ENCODE peak calls at places on chromosomes 7 and 10, in ten cellular contexts. One of them, this sample, is unnamed.
A peak's percentile ranks its signal among the peaks of the same experiment; 100 is the strongest.

GRCh38 chr10:24463683-24464426 is 254.9 kb downstream of the KIAA1217 start:
- DNase-seq in upper lobe of right lung: no peak
- DNase-seq in hepatocyte: peak; percentile 66
- DNase-seq in testis: no peak
- DNase-seq in HepG2: no peak
- DNase-seq in gastrocnemius medialis: peak; percentile 47
- DNase-seq in psoas muscle: no peak
- DNase-seq in fibroblast of lung: peak; percentile 94
- DNase-seq in HCT116: no peak
- DNase-seq in small intestine: peak; percentile 90
- DNase-seq in this sample: peak; percentile 63

GRCh38 chr10:73875139-73875475 is 752 bp upstream of the CAMK2G start:
- DNase-seq in upper lobe of right lung: no peak
- DNase-seq in hepatocyte: no peak
- DNase-seq in testis: no peak
- DNase-seq in HepG2: no peak
- DNase-seq in gastrocnemius medialis: no peak
- DNase-seq in psoas muscle: no peak
- DNase-seq in fibroblast of lung: no peak
- DNase-seq in HCT116: no peak
- DNase-seq in small intestine: no peak
- DNase-seq in this sample: no peak

GRCh38 chr10:28089467-28089866 is 90.6 kb upstream of the ODAD2 start:
- DNase-seq in upper lobe of right lung: no peak
- DNase-seq in hepatocyte: no peak
- DNase-seq in testis: no peak
- DNase-seq in HepG2: no peak
- DNase-seq in gastrocnemius medialis: no peak
- DNase-seq in psoas muscle: no peak
- DNase-seq in fibroblast of lung: peak; percentile 80
- DNase-seq in HCT116: peak; percentile 91
- DNase-seq in small intestine: no peak
- DNase-seq in this sample: no peak

GRCh38 chr10:70726909-70727495 is 54.7 kb downstream of the ADAMTS14 start:
- DNase-seq in upper lobe of right lung: no peak
- DNase-seq in hepatocyte: no peak
- DNase-seq in testis: no peak
- DNase-seq in HepG2: no peak
- DNase-seq in gastrocnemius medialis: no peak
- DNase-seq in psoas muscle: no peak
- DNase-seq in fibroblast of lung: no peak
- DNase-seq in HCT116: no peak
- DNase-seq in small intestine: no peak
- DNase-seq in this sample: no peak

GRCh38 chr7:1368150-1368681 is 91.1 kb downstream of the MICALL2 start:
- DNase-seq in upper lobe of right lung: no peak
- DNase-seq in hepatocyte: no peak
- DNase-seq in testis: no peak
- DNase-seq in HepG2: no peak
- DNase-seq in gastrocnemius medialis: no peak
- DNase-seq in psoas muscle: no peak
- DNase-seq in fibroblast of lung: no peak
- DNase-seq in HCT116: no peak
- DNase-seq in small intestine: no peak
- DNase-seq in this sample: no peak

GRCh38 chr10:97466755-97467154 is 20.8 kb downstream of the ZDHHC16 start:
- DNase-seq in upper lobe of right lung: no peak
- DNase-seq in hepatocyte: no peak
- DNase-seq in testis: no peak
- DNase-seq in HepG2: peak; percentile 59
- DNase-seq in gastrocnemius medialis: no peak
- DNase-seq in psoas muscle: no peak
- DNase-seq in fibroblast of lung: no peak
- DNase-seq in HCT116: peak; percentile 43
- DNase-seq in small intestine: no peak
- DNase-seq in this sample: no peak

GRCh38 chr10:28587970-28588290 is 55.0 kb downstream of the WAC start:
- DNase-seq in upper lobe of right lung: no peak
- DNase-seq in hepatocyte: peak; percentile 10
- DNase-seq in testis: no peak
- DNase-seq in HepG2: no peak
- DNase-seq in gastrocnemius medialis: no peak
- DNase-seq in psoas muscle: no peak
- DNase-seq in fibroblast of lung: peak; percentile 84
- DNase-seq in HCT116: no peak
- DNase-seq in small intestine: peak; percentile 64
- DNase-seq in this sample: no peak

GRCh38 chr7:32583791-32584190 is 88.5 kb downstream of the AVL9 start:
- DNase-seq in upper lobe of right lung: no peak
- DNase-seq in hepatocyte: no peak
- DNase-seq in testis: no peak
- DNase-seq in HepG2: no peak
- DNase-seq in gastrocnemius medialis: no peak
- DNase-seq in psoas muscle: no peak
- DNase-seq in fibroblast of lung: peak; percentile 75
- DNase-seq in HCT116: no peak
- DNase-seq in small intestine: no peak
- DNase-seq in this sample: no peak

GRCh38 chr10:114638874-114639625 is 19.0 kb downstream of the ABLIM1 start:
- DNase-seq in upper lobe of right lung: no peak
- DNase-seq in hepatocyte: no peak
- DNase-seq in testis: no peak
- DNase-seq in HepG2: no peak
- DNase-seq in gastrocnemius medialis: no peak
- DNase-seq in psoas muscle: no peak
- DNase-seq in fibroblast of lung: peak; percentile 80
- DNase-seq in HCT116: no peak
- DNase-seq in small intestine: no peak
- DNase-seq in this sample: no peak

GRCh38 chr10:50438049-50438936 is 185.5 kb downstream of the SGMS1 start:
- DNase-seq in upper lobe of right lung: no peak
- DNase-seq in hepatocyte: no peak
- DNase-seq in testis: no peak
- DNase-seq in HepG2: no peak
- DNase-seq in gastrocnemius medialis: no peak
- DNase-seq in psoas muscle: no peak
- DNase-seq in fibroblast of lung: no peak
- DNase-seq in HCT116: no peak
- DNase-seq in small intestine: no peak
- DNase-seq in this sample: no peak

GRCh38 chr7:57819491-57819981 is 369.6 kb downstream of the ZNF716 start:
- DNase-seq in upper lobe of right lung: peak; percentile 56
- DNase-seq in hepatocyte: no peak
- DNase-seq in testis: peak; percentile 56
- DNase-seq in HepG2: no peak
- DNase-seq in gastrocnemius medialis: no peak
- DNase-seq in psoas muscle: no peak
- DNase-seq in fibroblast of lung: no peak
- DNase-seq in HCT116: no peak
- DNase-seq in small intestine: no peak
- DNase-seq in this sample: no peak

GRCh38 chr10:84198206-84198915 is 4.0 kb downstream of the CDHR1 start:
- DNase-seq in upper lobe of right lung: peak; percentile 28
- DNase-seq in hepatocyte: no peak
- DNase-seq in testis: no peak
- DNase-seq in HepG2: no peak
- DNase-seq in gastrocnemius medialis: no peak
- DNase-seq in psoas muscle: no peak
- DNase-seq in fibroblast of lung: no peak
- DNase-seq in HCT116: no peak
- DNase-seq in small intestine: no peak
- DNase-seq in this sample: peak; percentile 81

GRCh38 chr10:102504179-102504975 is 605 bp downstream of the SUFU start:
- DNase-seq in upper lobe of right lung: peak; percentile 71
- DNase-seq in hepatocyte: peak; percentile 62
- DNase-seq in testis: peak; percentile 52
- DNase-seq in HepG2: no peak
- DNase-seq in gastrocnemius medialis: no peak
- DNase-seq in psoas muscle: peak; percentile 63
- DNase-seq in fibroblast of lung: peak; percentile 32
- DNase-seq in HCT116: no peak
- DNase-seq in small intestine: peak; percentile 68
- DNase-seq in this sample: peak; percentile 47

GRCh38 chr7:104267701-104268368 is 60.0 kb upstream of the ORC5 start:
- DNase-seq in upper lobe of right lung: no peak
- DNase-seq in hepatocyte: no peak
- DNase-seq in testis: no peak
- DNase-seq in HepG2: peak; percentile 4
- DNase-seq in gastrocnemius medialis: no peak
- DNase-seq in psoas muscle: no peak
- DNase-seq in fibroblast of lung: peak; percentile 39
- DNase-seq in HCT116: no peak
- DNase-seq in small intestine: peak; percentile 9
- DNase-seq in this sample: no peak

GRCh38 chr7:94422136-94422535 is 27.4 kb downstream of the COL1A2 start:
- DNase-seq in upper lobe of right lung: no peak
- DNase-seq in hepatocyte: no peak
- DNase-seq in testis: no peak
- DNase-seq in HepG2: no peak
- DNase-seq in gastrocnemius medialis: no peak
- DNase-seq in psoas muscle: no peak
- DNase-seq in fibroblast of lung: no peak
- DNase-seq in HCT116: no peak
- DNase-seq in small intestine: no peak
- DNase-seq in this sample: no peak

GRCh38 chr7:94417921-94418320 is 23.2 kb downstream of the COL1A2 start:
- DNase-seq in upper lobe of right lung: no peak
- DNase-seq in hepatocyte: no peak
- DNase-seq in testis: no peak
- DNase-seq in HepG2: no peak
- DNase-seq in gastrocnemius medialis: no peak
- DNase-seq in psoas muscle: no peak
- DNase-seq in fibroblast of lung: no peak
- DNase-seq in HCT116: no peak
- DNase-seq in small intestine: no peak
- DNase-seq in this sample: no peak

GRCh38 chr7:94421711-94422110 is 27.0 kb downstream of the COL1A2 start:
- DNase-seq in upper lobe of right lung: no peak
- DNase-seq in hepatocyte: no peak
- DNase-seq in testis: no peak
- DNase-seq in HepG2: no peak
- DNase-seq in gastrocnemius medialis: no peak
- DNase-seq in psoas muscle: no peak
- DNase-seq in fibroblast of lung: no peak
- DNase-seq in HCT116: no peak
- DNase-seq in small intestine: no peak
- DNase-seq in this sample: no peak

GRCh38 chr7:94418851-94419250 is 24.2 kb downstream of the COL1A2 start:
- DNase-seq in upper lobe of right lung: no peak
- DNase-seq in hepatocyte: no peak
- DNase-seq in testis: no peak
- DNase-seq in HepG2: no peak
- DNase-seq in gastrocnemius medialis: no peak
- DNase-seq in psoas muscle: no peak
- DNase-seq in fibroblast of lung: no peak
- DNase-seq in HCT116: no peak
- DNase-seq in small intestine: no peak
- DNase-seq in this sample: no peak

GRCh38 chr7:94420321-94420720 is 25.6 kb downstream of the COL1A2 start:
- DNase-seq in upper lobe of right lung: no peak
- DNase-seq in hepatocyte: no peak
- DNase-seq in testis: no peak
- DNase-seq in HepG2: no peak
- DNase-seq in gastrocnemius medialis: no peak
- DNase-seq in psoas muscle: no peak
- DNase-seq in fibroblast of lung: no peak
- DNase-seq in HCT116: no peak
- DNase-seq in small intestine: no peak
- DNase-seq in this sample: no peak
- H3K36me3 ChIP-seq in upper lobe of right lung: peaks cover 72% of the 10 kb centered on the region
- H3K36me3 ChIP-seq in hepatocyte: peaks cover 3% of the 10 kb centered on the region
- H3K36me3 ChIP-seq in testis: no peaks in the 10 kb centered on the region
- H3K36me3 ChIP-seq in HepG2: no peaks in the 10 kb centered on the region
- H3K36me3 ChIP-seq in gastrocnemius medialis: no peaks in the 10 kb centered on the region
- H3K36me3 ChIP-seq in psoas muscle: no peaks in the 10 kb centered on the region
- H3K36me3 ChIP-seq in fibroblast of lung: peaks cover 46% of the 10 kb centered on the region
- H3K36me3 ChIP-seq in HCT116: no peaks in the 10 kb centered on the region
- H3K36me3 ChIP-seq in small intestine: no peaks in the 10 kb centered on the region
- H3K36me3 ChIP-seq in this sample: no peaks in the 10 kb centered on the region

GRCh38 chr7:131471605-131472004 is 84.8 kb downstream of the PODXL start:
- DNase-seq in upper lobe of right lung: no peak
- DNase-seq in hepatocyte: no peak
- DNase-seq in testis: no peak
- DNase-seq in HepG2: no peak
- DNase-seq in gastrocnemius medialis: no peak
- DNase-seq in psoas muscle: peak; percentile 19
- DNase-seq in fibroblast of lung: no peak
- DNase-seq in HCT116: no peak
- DNase-seq in small intestine: no peak
- DNase-seq in this sample: no peak
- H3K36me3 ChIP-seq in upper lobe of right lung: peaks cover 55% of the 10 kb centered on the region
- H3K36me3 ChIP-seq in hepatocyte: no peaks in the 10 kb centered on the region
- H3K36me3 ChIP-seq in testis: no peaks in the 10 kb centered on the region
- H3K36me3 ChIP-seq in HepG2: peaks cover 48% of the 10 kb centered on the region
- H3K36me3 ChIP-seq in gastrocnemius medialis: no peaks in the 10 kb centered on the region
- H3K36me3 ChIP-seq in psoas muscle: peaks cover 2% of the 10 kb centered on the region
- H3K36me3 ChIP-seq in fibroblast of lung: peaks cover 9% of the 10 kb centered on the region
- H3K36me3 ChIP-seq in HCT116: peaks cover 15% of the 10 kb centered on the region
- H3K36me3 ChIP-seq in small intestine: no peaks in the 10 kb centered on the region
- H3K36me3 ChIP-seq in this sample: no peaks in the 10 kb centered on the region

DNA sequence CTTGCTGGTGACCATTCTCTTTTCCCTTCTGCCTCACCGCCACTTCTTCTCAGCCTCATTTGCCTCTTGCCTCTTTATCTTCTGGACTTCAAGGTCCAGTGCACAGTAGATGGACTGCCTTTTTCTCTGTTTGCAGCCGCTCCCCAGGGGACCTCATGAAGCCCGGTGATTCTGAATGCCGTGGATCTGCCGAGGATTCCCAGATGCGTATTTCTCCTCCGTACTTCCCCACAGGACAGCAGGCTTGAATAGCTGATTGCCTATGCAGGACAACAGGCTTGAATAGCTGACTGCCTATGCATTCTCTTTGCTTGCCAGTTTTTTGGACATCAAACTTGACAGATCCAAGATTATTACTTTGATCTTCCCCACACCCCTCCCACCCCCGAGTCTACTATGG is 38.9 kb upstream of the TMEM236 start:
- DNase-seq in upper lobe of right lung: no peak
- DNase-seq in hepatocyte: no peak
- DNase-seq in testis: peak; percentile 47
- DNase-seq in HepG2: no peak
- DNase-seq in gastrocnemius medialis: no peak
- DNase-seq in psoas muscle: no peak
- DNase-seq in fibroblast of lung: no peak
- DNase-seq in HCT116: no peak
- DNase-seq in small intestine: no peak
- DNase-seq in this sample: no peak
- H3K36me3 ChIP-seq in upper lobe of right lung: peaks cover 82% of the 10 kb centered on the region
- H3K36me3 ChIP-seq in hepatocyte: no peaks in the 10 kb centered on the region
- H3K36me3 ChIP-seq in testis: no peaks in the 10 kb centered on the region
- H3K36me3 ChIP-seq in HepG2: peaks cover 65% of the 10 kb centered on the region
- H3K36me3 ChIP-seq in gastrocnemius medialis: peaks cover 5% of the 10 kb centered on the region
- H3K36me3 ChIP-seq in psoas muscle: peaks cover 14% of the 10 kb centered on the region
- H3K36me3 ChIP-seq in fibroblast of lung: peaks cover 13% of the 10 kb centered on the region
- H3K36me3 ChIP-seq in HCT116: peaks cover 6% of the 10 kb centered on the region
- H3K36me3 ChIP-seq in small intestine: peaks cover 15% of the 10 kb centered on the region
- H3K36me3 ChIP-seq in this sample: peaks cover 10% of the 10 kb centered on the region

DNA sequence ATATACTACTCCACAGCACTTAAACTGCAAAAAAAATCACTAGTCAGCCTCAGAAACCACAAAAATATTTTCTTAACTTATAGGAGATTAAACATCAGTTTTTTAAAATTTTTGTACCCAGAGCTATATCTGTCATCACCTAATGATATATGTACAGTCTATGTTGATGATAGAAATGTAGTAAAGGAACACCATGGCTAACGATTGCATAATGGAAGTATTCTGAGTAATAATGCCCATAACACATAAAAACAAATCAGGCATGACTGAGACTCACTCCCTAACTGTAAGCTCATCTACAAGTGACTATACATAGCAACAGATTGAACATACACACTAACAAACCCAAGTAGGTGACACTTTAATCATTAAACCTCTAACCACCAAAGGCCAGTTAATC is 51.3 kb downstream of the TSPAN12 start:
- DNase-seq in upper lobe of right lung: no peak
- DNase-seq in hepatocyte: no peak
- DNase-seq in testis: no peak
- DNase-seq in HepG2: no peak
- DNase-seq in gastrocnemius medialis: no peak
- DNase-seq in psoas muscle: no peak
- DNase-seq in fibroblast of lung: peak; percentile 18
- DNase-seq in HCT116: no peak
- DNase-seq in small intestine: no peak
- DNase-seq in this sample: no peak
- H3K36me3 ChIP-seq in upper lobe of right lung: no peaks in the 10 kb centered on the region
- H3K36me3 ChIP-seq in hepatocyte: no peaks in the 10 kb centered on the region
- H3K36me3 ChIP-seq in testis: no peaks in the 10 kb centered on the region
- H3K36me3 ChIP-seq in HepG2: no peaks in the 10 kb centered on the region
- H3K36me3 ChIP-seq in gastrocnemius medialis: no peaks in the 10 kb centered on the region
- H3K36me3 ChIP-seq in psoas muscle: peaks cover 3% of the 10 kb centered on the region
- H3K36me3 ChIP-seq in fibroblast of lung: no peaks in the 10 kb centered on the region
- H3K36me3 ChIP-seq in HCT116: no peaks in the 10 kb centered on the region
- H3K36me3 ChIP-seq in small intestine: no peaks in the 10 kb centered on the region
- H3K36me3 ChIP-seq in this sample: no peaks in the 10 kb centered on the region

This sample was measured in colonic mucosa.